ENCODE peak calls at places on chromosomes 13 and 19, in five cellular contexts. B is hepatocyte, M is HepG2, X is neural progenitor cell, T is PC-3. K is an unnamed sample.

GRCh38 chr19:55255618-55256423 is 3.0 kb downstream of the PPP6R1 start:
- DNase-seq in B (no peak), M (peak), X (no peak), T (peak), K (no peak)

GRCh38 chr13:32427852-32428580 is at the start of gene N4BP2L1:
- DNase-seq in B (peak), M (peak), X (peak), T (peak), K (peak)

GRCh38 chr13:60448907-60449510 is 52.0 kb downstream of the TDRD3 start:
- DNase-seq in B (peak), M (peak), X (peak), T (peak), K (peak)

GRCh38 chr19:13102666-13103584 is at the start of gene LYL1:
- DNase-seq in B (peak), M (peak), X (peak), T (no peak), K (peak)

GRCh38 chr13:104586010-104586746 is 1520.0 kb upstream of the SLC10A2 start:
- DNase-seq in B (peak), M (no peak), X (no peak), T (peak), K (peak)

GRCh38 chr13:75913925-75914324 is 277.8 kb downstream of the LMO7 start:
- DNase-seq in B (no peak), M (no peak), X (no peak), T (no peak), K (peak)

GRCh38 chr13:95626768-95627167 is 17.7 kb downstream of the DZIP1 start:
- DNase-seq in B (no peak), M (no peak), X (no peak), T (no peak), K (no peak)

GRCh38 chr13:28177877-28178276 is 39.5 kb downstream of the PAN3 start:
- DNase-seq in B (no peak), M (no peak), X (no peak), T (no peak), K (no peak)

GRCh38 chr13:105969761-105970160 is 565.7 kb downstream of the EFNB2 start:
- DNase-seq in B (peak), M (no peak), X (no peak), T (peak), K (peak)

GRCh38 chr13:38872693-38873092 is 117.9 kb downstream of the STOML3 start:
- DNase-seq in B (peak), M (peak), X (peak), T (peak), K (peak)

GRCh38 chr19:1758231-1758577 is 4.9 kb downstream of the ONECUT3 start:
- DNase-seq in B (no peak), M (no peak), X (no peak), T (no peak), K (no peak)

GRCh38 chr19:5067666-5068065 is 98.8 kb downstream of the KDM4B start:
- DNase-seq in B (peak), M (no peak), X (no peak), T (no peak), K (no peak)

GRCh38 chr13:99911069-99911964 is 60.2 kb downstream of the ZIC5 start:
- DNase-seq in B (no peak), M (no peak), X (no peak), T (no peak), K (no peak)

GRCh38 chr13:27043013-27043412 is 128.6 kb downstream of the USP12 start:
- DNase-seq in B (peak), M (peak), X (no peak), T (peak), K (peak)

GRCh38 chr13:64074989-64075474 is 2659.4 kb upstream of the PCDH20 start:
- DNase-seq in B (no peak), M (peak), X (no peak), T (no peak), K (no peak)

GRCh38 chr19:55173717-55174409 is 6.2 kb downstream of the SYT5 start:
- DNase-seq in B (peak), M (peak), X (peak), T (peak), K (no peak)

DNA sequence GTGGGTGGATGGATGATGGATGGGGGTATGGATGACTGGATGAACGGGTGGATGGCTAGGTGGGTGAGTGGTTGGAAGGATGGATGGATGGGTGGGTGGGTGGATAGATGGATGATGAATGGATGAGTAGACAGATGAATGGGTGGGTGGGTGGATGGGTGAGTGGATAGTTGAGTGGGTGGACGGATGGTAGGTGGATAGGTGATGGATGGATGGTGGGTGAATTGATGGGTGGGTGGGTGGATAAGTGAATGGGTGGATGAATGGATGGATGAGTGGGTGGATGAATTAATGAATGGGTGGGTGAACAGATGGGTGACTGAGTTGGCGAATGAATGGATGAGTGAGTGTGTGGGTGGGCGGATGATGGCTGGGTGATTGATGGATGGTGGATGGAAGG is 4.9 kb downstream of the SMIM24 start:
- DNase-seq in B (no peak), M (no peak), X (no peak), T (no peak), K (no peak)
- H3K27ac ChIP-seq in B (no peak), M (no peak), X (no peak), T (no peak), K (no peak)

GRCh38 chr13:25253702-25254101 is 33.6 kb downstream of the MTMR6 start:
- DNase-seq in B (no peak), M (peak), X (no peak), T (peak), K (no peak)
- H2AFZ ChIP-seq in B (no peak), M (no peak), X (no peak), T (no peak), K (no peak)

GRCh38 chr13:84651288-84651687 is 769.0 kb upstream of the SLITRK1 start:
- DNase-seq in B (peak), M (peak), X (no peak), T (peak), K (no peak)
- H3K27ac ChIP-seq in B (no peak), M (no peak), X (no peak), T (peak), K (no peak)

DNA sequence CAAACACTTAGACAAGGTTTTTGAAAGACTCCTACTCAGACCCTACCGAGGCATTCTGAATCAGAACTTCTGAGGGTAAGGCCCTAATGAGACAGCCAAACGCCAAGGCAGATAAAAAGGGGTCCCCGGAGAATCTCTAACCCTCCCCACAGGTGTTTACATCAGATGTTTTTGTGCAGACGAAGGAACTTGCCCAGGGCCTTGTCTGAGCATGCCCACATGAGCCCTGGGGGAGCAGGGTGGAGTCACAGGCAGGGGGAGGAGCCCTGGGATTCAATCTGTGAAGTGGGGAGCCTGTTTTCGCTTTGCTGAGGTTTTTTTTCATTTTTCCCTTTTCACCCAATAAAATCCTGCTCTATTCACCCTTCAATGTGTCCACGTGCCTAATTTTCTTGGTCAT is 61.6 kb upstream of the MED4 start:
- DNase-seq in B (no peak), M (no peak), X (no peak), T (no peak), K (peak)
- H2AFZ ChIP-seq in B (no peak), M (no peak), X (peak), T (no peak), K (peak)

GRCh38 chr13:40787062-40787461 is 2.3 kb upstream of the SLC25A15 start:
- DNase-seq in B (no peak), M (no peak), X (no peak), T (no peak), K (no peak)

GRCh38 chr13:40790232-40790631 is 821 bp downstream of the SLC25A15 start:
- DNase-seq in B (no peak), M (no peak), X (no peak), T (no peak), K (no peak)

GRCh38 chr13:40786568-40786996 is 2.8 kb upstream of the SLC25A15 start:
- DNase-seq in B (no peak), M (peak), X (no peak), T (no peak), K (peak)

GRCh38 chr13:40792284-40793051 is 3.1 kb downstream of the SLC25A15 start:
- DNase-seq in B (no peak), M (no peak), X (no peak), T (no peak), K (no peak)

DNA sequence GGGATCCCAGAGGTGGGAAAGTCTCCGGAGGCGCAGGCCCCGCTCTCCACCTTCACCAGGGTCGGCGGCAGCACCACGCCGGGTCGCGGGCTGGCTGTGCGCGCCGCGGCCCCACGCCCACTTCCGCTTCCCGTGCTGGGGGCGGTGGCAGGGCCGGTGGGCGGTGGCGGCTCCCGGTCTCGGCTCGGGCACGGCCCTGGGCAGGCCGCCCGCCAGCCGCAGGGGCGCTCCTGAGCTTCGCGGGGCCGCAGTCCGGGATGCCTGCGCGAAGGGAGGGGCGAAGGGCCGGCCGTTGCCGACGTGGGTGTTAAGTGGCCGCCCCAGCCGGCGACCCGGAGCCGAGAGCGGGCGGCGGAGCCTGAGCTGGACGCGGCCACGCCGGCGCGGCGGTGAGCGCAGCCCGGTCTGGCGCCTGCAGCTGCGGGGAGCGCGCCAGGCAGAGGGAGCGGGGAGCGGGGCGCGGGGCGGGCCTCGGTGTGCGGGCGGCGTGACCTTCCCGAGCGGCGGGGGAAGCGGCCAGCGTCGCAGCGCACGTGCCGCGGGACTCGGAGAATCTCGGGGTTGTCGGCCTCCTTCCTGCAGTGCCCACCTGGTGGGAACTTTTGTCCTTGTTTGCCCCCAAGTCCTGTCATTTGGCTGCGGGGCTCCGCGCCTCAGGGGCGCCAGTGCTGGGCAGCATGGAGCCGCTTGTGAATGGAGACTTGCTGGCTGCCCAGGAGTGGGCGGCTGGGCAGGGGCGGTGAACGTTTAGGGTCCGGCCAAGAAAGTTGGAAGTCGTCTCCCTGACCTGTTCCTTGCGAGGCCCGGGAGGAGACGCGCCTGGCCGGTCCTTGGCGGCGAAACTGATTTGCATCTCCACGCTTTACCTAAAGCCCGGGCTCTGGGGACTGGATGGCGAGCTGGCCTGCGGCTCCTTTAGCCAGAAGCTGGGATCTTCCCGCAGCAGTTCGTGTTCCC is at the start of gene SLC25A15:
- DNase-seq in B (peak), M (peak), X (peak), T (peak), K (peak)
- H3K27ac ChIP-seq in B (peak), M (peak), X (peak), T (peak), K (peak)

GRCh38 chr19:18660051-18660910 is 23.2 kb upstream of the CRTC1 start:
- DNase-seq in B (no peak), M (no peak), X (no peak), T (no peak), K (peak)

GRCh38 chr19:18661346-18661745 is 22.1 kb upstream of the CRTC1 start:
- DNase-seq in B (no peak), M (no peak), X (no peak), T (no peak), K (no peak)

GRCh38 chr19:18659281-18660050 is 22.6 kb downstream of the KLHL26 start:
- DNase-seq in B (no peak), M (no peak), X (no peak), T (no peak), K (no peak)

GRCh38 chr19:18662972-18663732 is 20.3 kb upstream of the CRTC1 start:
- DNase-seq in B (no peak), M (no peak), X (peak), T (no peak), K (peak)

DNA sequence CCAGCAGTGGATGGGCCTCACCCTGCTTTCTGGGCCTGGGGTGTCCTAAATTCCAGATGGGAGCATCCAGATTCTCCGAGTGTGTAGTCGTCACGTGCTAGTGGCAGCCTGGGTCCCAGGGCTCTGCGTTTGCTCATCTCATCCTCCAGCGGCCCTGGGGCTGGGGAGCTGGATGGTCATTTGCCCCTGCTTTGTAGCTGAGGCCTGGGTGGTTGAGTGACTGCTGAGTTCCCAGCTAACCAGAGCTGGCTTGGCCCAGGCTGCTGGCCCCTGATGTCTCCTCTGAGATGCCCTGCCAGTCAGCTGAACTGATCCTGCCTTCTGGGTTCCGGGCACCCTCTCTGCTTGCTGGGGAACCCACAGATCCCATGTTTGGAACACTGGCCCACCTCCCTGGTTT is 22.5 kb upstream of the CRTC1 start:
- DNase-seq in B (no peak), M (no peak), X (no peak), T (no peak), K (no peak)
- H2AFZ ChIP-seq in B (no peak), M (no peak), X (no peak), T (no peak), K (no peak)